ENCODE peak calls at places on chromosomes 7 and 10, in eight cellular contexts. U, V, K, A, T, X, R and L are unnamed samples.

GRCh38 chr7:93551063-93551895 is 23.2 kb downstream of the CALCR start:
- DNase-seq in T (no peak), U (peak), V (no peak), R (peak), X (no peak), K (peak), A (no peak), L (peak)

GRCh38 chr7:68492359-68492690 is 1106.0 kb upstream of the AUTS2 start:
- DNase-seq in V (no peak), R (no peak), K (no peak), A (no peak), X (no peak), U (no peak), T (no peak), L (no peak)

GRCh38 chr10:79254333-79255006 is 92.8 kb upstream of the PPIF start:
- DNase-seq in U (no peak), X (no peak), T (no peak), V (no peak), A (no peak), K (no peak), R (no peak), L (no peak)

GRCh38 chr7:17253885-17254284 is 44.6 kb upstream of the AHR start:
- DNase-seq in K (no peak), R (no peak), U (no peak), T (no peak), V (no peak), A (no peak), X (no peak), L (no peak)

GRCh38 chr10:80771902-80772555 is 234.3 kb downstream of the SH2D4B start:
- DNase-seq in K (no peak), T (no peak), R (no peak), A (no peak), V (no peak), X (no peak), U (peak), L (no peak)

GRCh38 chr7:73909051-73909941 is 48.3 kb downstream of the TMEM270 start:
- DNase-seq in K (no peak), T (no peak), R (no peak), V (peak), U (no peak), A (peak), X (no peak), L (no peak)

GRCh38 chr10:114271014-114271778 is 32.1 kb downstream of the VWA2 start:
- DNase-seq in U (no peak), X (peak), R (peak), K (no peak), T (no peak), A (no peak), V (peak), L (peak)

GRCh38 chr7:132547806-132548205 is 28.5 kb downstream of the PLXNA4 start:
- DNase-seq in V (no peak), A (no peak), K (no peak), U (no peak), X (no peak), T (no peak), R (no peak), L (no peak)

GRCh38 chr7:27150568-27151340 is 1.6 kb downstream of the HOXA3 start:
- DNase-seq in X (peak), R (peak), V (peak), T (peak), A (no peak), U (peak), K (peak), L (peak)

GRCh38 chr7:55142919-55143600 is 124.2 kb downstream of the EGFR start:
- DNase-seq in A (no peak), R (no peak), V (no peak), U (no peak), T (no peak), K (no peak), X (no peak), L (no peak)

GRCh38 chr10:43806851-43807640 is 158.4 kb upstream of the ZNF32 start:
- DNase-seq in X (no peak), K (no peak), V (no peak), U (no peak), T (no peak), A (no peak), R (no peak), L (no peak)

GRCh38 chr10:91634246-91634645 is 1.4 kb upstream of the PPP1R3C start:
- DNase-seq in U (no peak), K (no peak), X (no peak), A (no peak), T (no peak), V (no peak), R (no peak), L (no peak)

GRCh38 chr7:121313220-121313792 is 15.5 kb upstream of the WNT16 start:
- DNase-seq in V (no peak), R (peak), U (no peak), X (no peak), T (no peak), A (no peak), K (no peak), L (peak)

GRCh38 chr7:99839560-99840011 is 11.8 kb downstream of the CYP3A43 start:
- DNase-seq in A (no peak), R (no peak), X (no peak), U (peak), T (no peak), V (peak), K (no peak), L (peak)

GRCh38 chr10:110834622-110835219 is 37.0 kb upstream of the PDCD4 start:
- DNase-seq in X (no peak), V (peak), R (no peak), U (peak), A (no peak), K (no peak), T (no peak), L (no peak)

GRCh38 chr7:127819975-127820778 is 168.2 kb downstream of the SND1 start:
- DNase-seq in T (no peak), V (no peak), A (no peak), U (peak), X (no peak), R (no peak), K (peak), L (peak)

GRCh38 chr10:132467464-132468149 is 70.0 kb upstream of the INPP5A start:
- DNase-seq in V (no peak), X (no peak), R (no peak), A (no peak), K (no peak), T (no peak), U (no peak), L (no peak)

GRCh38 chr10:71435571-71436267 is 39.0 kb downstream of the CDH23 start:
- DNase-seq in T (no peak), K (no peak), R (no peak), A (no peak), X (peak), V (no peak), U (no peak), L (no peak)

GRCh38 chr10:126225672-126226007 is 162.6 kb downstream of the ADAM12 start:
- DNase-seq in V (no peak), X (no peak), U (no peak), A (no peak), R (no peak), K (no peak), T (no peak), L (no peak)

GRCh38 chr10:17021661-17022060 is 108.0 kb downstream of the CUBN start:
- DNase-seq in U (peak), X (no peak), R (no peak), K (no peak), A (no peak), T (no peak), V (no peak), L (no peak)

GRCh38 chr7:77348371-77348813 is 67.8 kb downstream of the GSAP start:
- DNase-seq in T (no peak), A (no peak), V (peak), X (no peak), R (no peak), K (no peak), U (peak), L (no peak)

GRCh38 chr10:24383681-24384106 is 174.8 kb downstream of the KIAA1217 start:
- DNase-seq in V (peak), U (peak), X (peak), T (no peak), A (no peak), R (peak), K (peak), L (peak)

GRCh38 chr7:12314199-12314598 is 89.5 kb downstream of the VWDE start:
- DNase-seq in V (no peak), T (no peak), U (no peak), X (no peak), A (no peak), K (no peak), R (no peak), L (no peak)

GRCh38 chr7:23863209-23863798 is 153.3 kb downstream of the STK31 start:
- DNase-seq in X (no peak), U (peak), V (no peak), K (peak), R (peak), A (no peak), T (peak), L (peak)

GRCh38 chr10:436013-436697 is 253.3 kb downstream of the DIP2C start:
- DNase-seq in R (no peak), V (no peak), T (no peak), U (peak), K (no peak), A (no peak), X (no peak), L (no peak)